ENCODE peak calls at places on chromosome 2, in ten cellular contexts. U is RWPE1, Z is A549, H is H1, M is cardiac muscle cell, Q is psoas muscle, P is endodermal cell, E is neural progenitor cell, W is heart right ventricle, C is transverse colon. T is an unnamed sample.

GRCh38 chr2:45614330-45614729 is 3.3 kb upstream of the SRBD1 start:
- DNase-seq in U (no peak), Z (no peak), H (no peak), M (no peak), Q (no peak), P (no peak), E (no peak), W (no peak), C (no peak), T (no peak)

GRCh38 chr2:37561615-37562569 is 109.5 kb downstream of the CDC42EP3 start:
- DNase-seq in U (peak; percentile 91), Z (peak; percentile 83), H (no peak), M (peak; percentile 89), Q (no peak), P (peak; percentile 62), E (no peak), W (no peak), C (no peak), T (no peak)

GRCh38 chr2:40369619-40370397 is 82.1 kb downstream of the SLC8A1 start:
- DNase-seq in U (no peak), Z (no peak), H (no peak), M (peak; percentile 61), Q (no peak), P (no peak), E (no peak), W (no peak), C (no peak), T (no peak)

GRCh38 chr2:120622886-120623753 is 112.5 kb upstream of the GLI2 start:
- DNase-seq in U (no peak), Z (no peak), H (no peak), M (no peak), Q (no peak), P (no peak), E (no peak), W (no peak), C (no peak), T (no peak)

GRCh38 chr2:109371481-109372170 is 242.1 kb downstream of the SEPTIN10 start:
- DNase-seq in U (no peak), Z (no peak), H (peak; percentile 24), M (no peak), Q (no peak), P (peak; percentile 29), E (no peak), W (no peak), C (no peak), T (no peak)

GRCh38 chr2:227853204-227853629 is 18.2 kb upstream of the DAW1 start:
- DNase-seq in U (peak; percentile 76), Z (peak; percentile 44), H (no peak), M (peak; percentile 89), Q (no peak), P (no peak), E (no peak), W (no peak), C (no peak), T (no peak)

GRCh38 chr2:108571262-108571661 is 37.0 kb downstream of the LIMS1 start:
- DNase-seq in U (no peak), Z (no peak), H (no peak), M (no peak), Q (no peak), P (no peak), E (no peak), W (no peak), C (no peak), T (no peak)

GRCh38 chr2:233822101-233822771 is 32.1 kb downstream of the HJURP start:
- DNase-seq in U (no peak), Z (no peak), H (no peak), M (no peak), Q (no peak), P (peak; percentile 35), E (no peak), W (no peak), C (peak; percentile 3), T (peak; percentile 4)

GRCh38 chr2:120775261-120775660 is 39.6 kb downstream of the GLI2 start:
- DNase-seq in U (no peak), Z (no peak), H (no peak), M (no peak), Q (no peak), P (peak; percentile 37), E (no peak), W (no peak), C (no peak), T (no peak)

GRCh38 chr2:205461169-205461568 is 221.1 kb upstream of the NRP2 start:
- DNase-seq in U (no peak), Z (no peak), H (no peak), M (no peak), Q (no peak), P (no peak), E (no peak), W (no peak), C (no peak), T (no peak)

GRCh38 chr2:18319987-18320386 is 240.5 kb downstream of the RDH14 start:
- DNase-seq in U (no peak), Z (no peak), H (no peak), M (no peak), Q (no peak), P (no peak), E (no peak), W (no peak), C (no peak), T (no peak)

GRCh38 chr2:171913517-171913916 is 8.7 kb upstream of the HAT1 start:
- DNase-seq in U (no peak), Z (no peak), H (no peak), M (no peak), Q (no peak), P (no peak), E (no peak), W (no peak), C (no peak), T (no peak)

GRCh38 chr2:29463181-29463900 is 348.1 kb downstream of the CLIP4 start:
- DNase-seq in U (peak; percentile 35), Z (no peak), H (no peak), M (peak; percentile 83), Q (no peak), P (no peak), E (no peak), W (no peak), C (no peak), T (no peak)

GRCh38 chr2:160375802-160376469 is 117.7 kb downstream of the RBMS1 start:
- DNase-seq in U (no peak), Z (peak; percentile 35), H (no peak), M (peak; percentile 82), Q (no peak), P (no peak), E (no peak), W (no peak), C (no peak), T (no peak)

GRCh38 chr2:188078544-188078943 is 213.1 kb upstream of the GULP1 start:
- DNase-seq in U (no peak), Z (no peak), H (no peak), M (no peak), Q (no peak), P (no peak), E (no peak), W (no peak), C (no peak), T (no peak)

GRCh38 chr2:135175177-135175576 is 123.1 kb downstream of the RAB3GAP1 start:
- DNase-seq in U (no peak), Z (no peak), H (no peak), M (no peak), Q (no peak), P (no peak), E (no peak), W (no peak), C (no peak), T (no peak)
- H3K27ac ChIP-seq in U (no peak overlapping the region), Z (no peak overlapping the region), H (no peak overlapping the region), M (no peak overlapping the region), Q (no peak overlapping the region), P (no peak overlapping the region), E (no peak overlapping the region), W (no peak overlapping the region), C (no peak overlapping the region), T (no peak overlapping the region)

GRCh38 chr2:161426788-161427412 is 10.8 kb downstream of the TBR1 start:
- DNase-seq in U (no peak), Z (no peak), H (peak; percentile 64), M (peak; percentile 55), Q (no peak), P (peak; percentile 72), E (peak; percentile 54), W (no peak), C (no peak), T (no peak)
- TF ChIP-seq CTCF in U (no peak), Z (peak; percentile 23), H (peak; percentile 41), M (peak; percentile 69), Q (peak; percentile 20), P (peak; percentile 74), E (peak; percentile 61), W (peak; percentile 20), C (no peak), T (no peak)

GRCh38 chr2:88081924-88082609 is 14.4 kb downstream of the SMYD1 start:
- DNase-seq in U (no peak), Z (no peak), H (no peak), M (no peak), Q (no peak), P (no peak), E (no peak), W (no peak), C (no peak), T (no peak)
- H3K27ac ChIP-seq in U (no peak overlapping the region), Z (no peak overlapping the region), H (no peak overlapping the region), M (peak overlapping the region; percentile 79), Q (peak overlapping the region; percentile 51), P (no peak overlapping the region), E (no peak overlapping the region), W (peak overlapping the region; percentile 31), C (no peak overlapping the region), T (no peak overlapping the region)

GRCh38 chr2:11237122-11237521 is 81.9 kb downstream of the SLC66A3 start:
- DNase-seq in U (no peak), Z (no peak), H (no peak), M (no peak), Q (no peak), P (no peak), E (no peak), W (no peak), C (no peak), T (no peak)

GRCh38 chr2:11235583-11235982 is 80.3 kb downstream of the SLC66A3 start:
- DNase-seq in U (no peak), Z (no peak), H (no peak), M (no peak), Q (no peak), P (no peak), E (no peak), W (no peak), C (no peak), T (no peak)

GRCh38 chr2:11236335-11236734 is 81.1 kb downstream of the SLC66A3 start:
- DNase-seq in U (no peak), Z (no peak), H (no peak), M (peak; percentile 35), Q (no peak), P (no peak), E (no peak), W (no peak), C (no peak), T (no peak)

GRCh38 chr2:11239147-11239546 is 83.9 kb downstream of the SLC66A3 start:
- DNase-seq in U (no peak), Z (no peak), H (no peak), M (no peak), Q (no peak), P (no peak), E (no peak), W (no peak), C (no peak), T (no peak)

DNA sequence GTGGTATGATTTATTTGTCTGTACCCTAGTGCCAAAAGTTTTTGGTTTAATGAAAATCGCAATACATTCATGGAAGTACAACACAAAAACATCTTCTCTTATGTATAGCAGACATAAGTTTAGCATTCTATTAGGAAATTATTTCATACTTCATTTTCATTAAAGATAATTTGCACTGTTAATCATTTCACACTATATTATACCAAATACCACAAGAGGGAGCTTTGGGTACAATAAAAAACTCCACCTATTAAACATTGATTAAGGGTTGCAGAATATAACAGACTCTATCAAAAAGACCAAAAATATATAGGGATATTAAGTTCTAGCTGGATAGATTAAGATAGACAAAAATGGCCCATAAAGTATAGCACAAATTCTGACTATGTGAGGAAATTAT is 79.0 kb downstream of the SLC66A3 start:
- DNase-seq in U (peak; percentile 20), Z (no peak), H (no peak), M (peak; percentile 41), Q (no peak), P (no peak), E (no peak), W (no peak), C (no peak), T (no peak)
- TF ChIP-seq CTCF in U (peak; percentile 63), Z (peak; percentile 82), H (peak; percentile 13), M (peak; percentile 43), Q (peak; percentile 63), P (peak; percentile 61), E (peak; percentile 54), W (peak; percentile 66), C (peak; percentile 53), T (no peak)

T was measured in WERI-Rb-1.